ENCODE peak calls at places on chromosome 14, in eight cellular contexts. R is H9, Z is kidney, K is tibial artery, N is aorta, X is cardiac muscle cell, B is fibroblast of lung, J is gastrocnemius medialis. W is an unnamed sample. For H3K4me1, the result is how much of the 10 kb centered on the place peaks cover.

GRCh38 chr14:71119832-71120231 is 212.6 kb downstream of the PCNX1 start:
- DNase-seq in J (no peak), N (no peak), R (no peak), B (no peak), X (no peak), K (no peak), Z (no peak), W (no peak)

GRCh38 chr14:62015945-62016344 is 253.7 kb downstream of the SNAPC1 start:
- DNase-seq in K (no peak), N (no peak), Z (no peak), R (no peak), X (no peak), J (no peak), B (peak), W (no peak)

GRCh38 chr14:105987563-105987962 is 461.2 kb downstream of the TMEM121 start:
- DNase-seq in K (no peak), J (no peak), X (no peak), R (no peak), B (no peak), N (no peak), Z (no peak), W (no peak)

GRCh38 chr14:60925286-60925685 is 55.6 kb downstream of the TRMT5 start:
- DNase-seq in N (no peak), K (no peak), X (no peak), B (no peak), J (no peak), R (no peak), Z (no peak), W (no peak)

GRCh38 chr14:70773182-70773862 is 36.0 kb downstream of the MAP3K9 start:
- DNase-seq in N (no peak), Z (no peak), K (no peak), B (no peak), J (no peak), R (no peak), X (no peak), W (no peak)

GRCh38 chr14:84225243-84225642 is 1304.7 kb upstream of the FLRT2 start:
- DNase-seq in Z (no peak), J (no peak), R (no peak), K (no peak), N (no peak), X (peak), B (peak), W (no peak)

GRCh38 chr14:72711936-72712335 is 182.0 kb downstream of the DPF3 start:
- DNase-seq in B (no peak), J (no peak), K (peak), R (no peak), X (no peak), Z (no peak), N (no peak), W (no peak)

GRCh38 chr14:51846631-51847488 is 13.6 kb upstream of the GNG2 start:
- DNase-seq in Z (peak), R (peak), X (no peak), B (peak), N (no peak), J (no peak), K (no peak), W (peak)

GRCh38 chr14:97697772-97698171 is 900.6 kb downstream of the VRK1 start:
- DNase-seq in J (no peak), R (no peak), X (no peak), N (no peak), K (no peak), Z (no peak), B (no peak), W (no peak)

GRCh38 chr14:38867561-38868150 is 235.4 kb downstream of the SEC23A start:
- DNase-seq in R (peak), N (no peak), X (peak), B (peak), Z (no peak), K (peak), J (peak), W (peak)

GRCh38 chr14:66610154-66610563 is 102.2 kb downstream of the GPHN start:
- DNase-seq in K (no peak), B (peak), Z (no peak), N (no peak), R (no peak), J (no peak), X (no peak), W (no peak)

GRCh38 chr14:48890333-48890732 is 695.8 kb downstream of the RPS29 start:
- DNase-seq in K (no peak), Z (no peak), R (no peak), N (no peak), B (no peak), X (no peak), J (no peak), W (no peak)

GRCh38 chr14:96858643-96859042 is 61.5 kb downstream of the VRK1 start:
- DNase-seq in N (no peak), J (no peak), B (no peak), Z (no peak), X (no peak), K (no peak), R (no peak), W (no peak)

GRCh38 chr14:54366726-54367707 is 29.8 kb upstream of the CDKN3 start:
- DNase-seq in Z (no peak), K (no peak), J (no peak), B (peak), N (no peak), R (peak), X (peak), W (no peak)

GRCh38 chr14:61475316-61475715 is 153.9 kb downstream of the PRKCH start:
- DNase-seq in R (no peak), N (no peak), Z (no peak), B (peak), X (peak), K (no peak), J (no peak), W (no peak)

GRCh38 chr14:35414365-35414764 is 9.8 kb upstream of the NFKBIA start:
- DNase-seq in N (no peak), X (no peak), J (no peak), R (peak), K (no peak), B (no peak), Z (no peak), W (no peak)

GRCh38 chr14:76212242-76212641 is 60.5 kb downstream of the GPATCH2L start:
- DNase-seq in Z (no peak), N (no peak), K (no peak), R (no peak), B (no peak), J (no peak), X (no peak), W (no peak)

GRCh38 chr14:77039285-77040058 is 11.0 kb upstream of the IRF2BPL start:
- DNase-seq in K (no peak), X (peak), R (no peak), Z (peak), B (peak), J (no peak), N (no peak), W (no peak)

GRCh38 chr14:64556526-64556925 is 6.8 kb downstream of the PPP1R36 start:
- DNase-seq in Z (no peak), X (no peak), N (no peak), B (peak), K (no peak), J (no peak), R (peak), W (no peak)

GRCh38 chr14:54354096-54354495 is 42.7 kb upstream of the CDKN3 start:
- DNase-seq in K (no peak), X (no peak), R (no peak), B (no peak), Z (no peak), N (no peak), J (no peak), W (no peak)

GRCh38 chr14:22887990-22888378 is 5.0 kb downstream of the REM2 start:
- DNase-seq in Z (no peak), R (no peak), J (no peak), N (peak), K (peak), X (no peak), B (no peak), W (no peak)

GRCh38 chr14:88044129-88044727 is 39.3 kb downstream of the GPR65 start:
- DNase-seq in B (no peak), X (no peak), J (no peak), R (no peak), Z (no peak), K (no peak), N (no peak), W (no peak)

GRCh38 chr14:100086361-100086760 is 21.1 kb downstream of the EVL start:
- DNase-seq in B (no peak), X (no peak), J (no peak), R (no peak), N (no peak), K (no peak), Z (no peak), W (no peak)

GRCh38 chr14:68140111-68140741 is 320.6 kb downstream of the RAD51B start:
- DNase-seq in J (no peak), X (peak), N (no peak), Z (no peak), B (peak), K (no peak), R (no peak), W (no peak)

GRCh38 chr14:98144964-98145363 is 1127.0 kb downstream of the BCL11B start:
- DNase-seq in Z (no peak), J (no peak), X (no peak), K (no peak), N (no peak), B (no peak), R (no peak), W (no peak)

GRCh38 chr14:100582496-100583165 is 4.6 kb downstream of the BEGAIN start:
- DNase-seq in R (no peak), X (no peak), J (no peak), K (peak), Z (peak), N (peak), B (no peak), W (peak)

GRCh38 chr14:89445252-89445973 is 28.4 kb upstream of the FOXN3 start:
- DNase-seq in R (no peak), K (peak), B (no peak), X (no peak), Z (no peak), J (no peak), N (no peak), W (no peak)

GRCh38 chr14:50798048-50798421 is 32.9 kb downstream of the NIN start:
- DNase-seq in Z (no peak), X (no peak), R (no peak), B (no peak), K (no peak), N (no peak), J (no peak), W (no peak)

GRCh38 chr14:99516156-99517045 is 35.2 kb downstream of the CCNK start:
- DNase-seq in R (peak), N (peak), J (no peak), B (no peak), K (peak), Z (peak), X (no peak), W (no peak)

GRCh38 chr14:31787377-31787776 is 226.2 kb downstream of the NUBPL start:
- DNase-seq in J (no peak), Z (no peak), N (no peak), K (no peak), R (no peak), B (peak), X (no peak), W (no peak)

GRCh38 chr14:82449926-82450325 is 916.3 kb upstream of the SEL1L start:
- DNase-seq in K (no peak), X (no peak), R (no peak), B (no peak), J (no peak), Z (no peak), N (no peak), W (no peak)

GRCh38 chr14:97218713-97219355 is 421.7 kb downstream of the VRK1 start:
- DNase-seq in X (peak), K (no peak), N (no peak), J (no peak), Z (peak), R (peak), B (no peak), W (no peak)

GRCh38 chr14:81137316-81137715 is 83.4 kb downstream of the GTF2A1 start:
- DNase-seq in R (no peak), Z (no peak), N (no peak), B (peak), X (no peak), K (no peak), J (no peak), W (no peak)

GRCh38 chr14:89276424-89276975 is 140.5 kb downstream of the FOXN3 start:
- DNase-seq in K (peak), Z (no peak), X (no peak), J (no peak), B (peak), R (no peak), N (no peak), W (no peak)

GRCh38 chr14:103527408-103528157 is 1.4 kb upstream of the TRMT61A start:
- DNase-seq in X (no peak), K (no peak), B (no peak), Z (peak), N (no peak), J (no peak), R (no peak), W (no peak)
- H3K4me1 ChIP-seq in X (under half), K (under half), B (under half), Z (under half), N (under half), J (under half), R (under half), W (under half)

GRCh38 chr14:102033241-102033640 is 53.6 kb downstream of the HSP90AA1 start:
- DNase-seq in N (no peak), R (no peak), X (no peak), J (no peak), K (no peak), Z (no peak), B (no peak), W (no peak)

GRCh38 chr14:102027951-102028350 is 58.9 kb downstream of the HSP90AA1 start:
- DNase-seq in X (no peak), K (no peak), J (no peak), N (no peak), R (no peak), B (no peak), Z (no peak), W (no peak)

GRCh38 chr14:102028733-102029132 is 58.1 kb downstream of the HSP90AA1 start:
- DNase-seq in K (no peak), X (no peak), J (no peak), Z (peak), B (peak), N (no peak), R (no peak), W (no peak)

GRCh38 chr14:102026934-102027333 is 59.9 kb downstream of the HSP90AA1 start:
- DNase-seq in Z (no peak), R (no peak), N (no peak), J (no peak), X (no peak), K (no peak), B (no peak), W (no peak)

DNA sequence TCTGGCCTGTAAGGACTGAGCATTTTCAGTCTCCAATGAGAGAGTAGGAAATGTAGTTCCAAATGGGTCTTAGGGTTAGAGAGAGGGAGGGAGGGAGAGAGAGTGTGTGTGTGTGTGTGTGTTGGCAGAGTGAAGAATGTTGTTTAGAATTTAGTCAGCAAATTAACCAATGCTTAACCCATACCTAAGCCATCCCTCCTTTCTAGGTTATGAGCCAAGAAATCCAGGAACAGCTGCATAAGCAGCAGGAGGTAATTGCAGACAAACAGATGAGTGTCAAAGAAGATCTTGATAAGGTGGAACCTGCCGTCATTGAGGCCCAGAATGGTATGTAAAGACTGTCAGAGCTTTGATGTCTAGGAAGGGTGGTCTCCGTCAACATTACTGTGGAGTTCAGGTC is 56.9 kb downstream of the HSP90AA1 start:
- DNase-seq in N (no peak), X (no peak), R (no peak), Z (no peak), B (peak), J (no peak), K (no peak), W (no peak)
- H3K27ac ChIP-seq in N (no peak), X (peak), R (no peak), Z (no peak), B (peak), J (no peak), K (no peak), W (no peak)

DNA sequence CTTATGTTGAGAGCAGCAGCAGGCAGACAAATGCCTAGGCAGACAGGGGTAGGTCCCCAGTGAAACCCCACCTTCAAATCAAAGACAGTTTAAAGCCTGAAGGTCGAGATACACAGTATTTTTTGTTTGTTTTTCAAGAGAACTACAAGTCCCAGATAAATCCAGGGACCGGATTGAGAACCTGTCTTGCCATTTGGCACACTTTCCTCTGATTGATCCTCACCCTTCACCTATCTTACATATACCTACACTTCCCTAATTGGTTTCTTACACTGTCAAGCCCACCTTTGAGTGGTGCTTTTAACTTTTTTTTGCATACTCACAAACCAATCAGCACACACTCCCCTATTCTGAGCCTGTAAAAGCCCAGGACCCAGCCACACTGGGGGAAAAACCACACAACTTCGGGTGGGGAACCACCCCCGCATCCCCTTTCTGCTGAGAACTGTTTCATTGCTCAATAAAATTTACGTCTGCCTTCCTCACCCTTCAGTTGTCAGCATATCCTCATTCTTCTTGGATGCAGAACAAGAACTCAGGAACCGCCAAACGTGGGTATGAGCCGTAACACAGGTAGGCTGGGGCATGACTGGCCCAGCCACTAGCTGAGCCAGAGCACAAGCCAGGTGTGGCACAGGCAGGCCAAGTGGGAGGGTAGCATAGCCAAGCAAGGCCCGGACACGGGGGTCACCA is 11.1 kb downstream of the DICER1 start:
- DNase-seq in Z (peak), R (no peak), N (peak), B (no peak), J (no peak), X (no peak), K (no peak), W (no peak)
- H3K4me1 ChIP-seq in Z (under half), R (under half), N (under half), B (under half), J (under half), X (under half), K (under half), W (under half)

DNA sequence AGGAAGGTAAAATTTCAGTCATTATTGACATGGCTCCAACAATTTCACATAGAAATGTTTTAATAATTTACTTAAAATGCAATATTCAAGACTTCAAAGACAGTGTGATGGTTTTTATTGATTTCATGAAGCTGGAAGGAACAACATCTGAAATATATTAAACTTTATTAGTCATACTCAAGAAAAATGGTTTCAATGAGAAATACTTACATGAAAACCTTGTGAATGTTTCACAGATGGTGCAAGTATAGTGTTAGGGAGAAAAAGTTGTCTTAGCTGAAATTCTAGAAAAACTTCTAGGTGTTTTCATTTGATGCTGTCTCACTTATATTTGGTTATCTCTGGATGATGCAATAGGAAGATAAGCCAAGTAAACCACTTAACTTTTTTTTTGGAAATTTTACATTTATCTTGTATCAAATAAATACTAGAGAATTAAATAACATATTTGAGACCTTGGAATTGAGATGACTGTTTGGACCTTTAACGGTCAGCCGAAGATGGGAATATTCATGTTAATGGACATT is 65.5 kb downstream of the PELI2 start:
- DNase-seq in B (peak), N (no peak), R (no peak), K (no peak), Z (no peak), J (no peak), X (no peak), W (no peak)
- H3K27ac ChIP-seq in B (no peak), N (no peak), R (no peak), K (no peak), Z (no peak), J (no peak), X (no peak), W (no peak)

DNA sequence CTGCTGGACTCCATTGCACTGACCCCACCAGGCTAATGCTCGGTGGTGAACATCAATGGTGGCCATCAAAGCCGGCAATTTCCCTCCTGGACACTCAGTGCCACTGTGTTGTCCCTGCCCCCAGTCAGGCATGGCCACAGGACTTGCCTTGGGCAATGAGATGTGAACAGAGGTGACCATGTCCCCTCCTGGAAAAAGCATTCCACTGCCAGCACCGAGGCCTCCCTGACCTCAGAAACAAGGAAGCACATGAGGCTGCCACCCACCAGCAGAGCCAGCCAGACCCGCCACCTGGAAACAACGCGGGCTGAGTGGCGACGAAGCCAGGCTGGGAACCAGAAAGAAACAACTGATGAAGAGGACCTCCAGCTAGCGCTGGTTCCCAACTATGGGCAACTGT is 31.8 kb downstream of the ITPK1 start:
- DNase-seq in Z (no peak), K (no peak), J (no peak), X (no peak), N (no peak), R (no peak), B (no peak), W (no peak)
- H3K4me1 ChIP-seq in Z (under half), K (under half), J (under half), X (under half), N (under half), R (under half), B (under half), W (under half)

GRCh38 chr14:59123526-59123925 is 64.9 kb upstream of the DAAM1 start:
- DNase-seq in R (no peak), K (no peak), B (peak), N (no peak), Z (no peak), X (no peak), J (no peak), W (no peak)

GRCh38 chr14:59120931-59121330 is 67.5 kb upstream of the DAAM1 start:
- DNase-seq in N (no peak), R (no peak), X (no peak), Z (no peak), B (peak), J (no peak), K (no peak), W (no peak)

GRCh38 chr14:59116984-59117415 is 71.5 kb upstream of the DAAM1 start:
- DNase-seq in X (no peak), J (no peak), K (no peak), N (no peak), Z (no peak), R (no peak), B (no peak), W (no peak)

GRCh38 chr14:59117754-59118153 is 70.7 kb upstream of the DAAM1 start:
- DNase-seq in N (no peak), K (no peak), B (no peak), Z (no peak), R (no peak), X (no peak), J (no peak), W (no peak)

DNA sequence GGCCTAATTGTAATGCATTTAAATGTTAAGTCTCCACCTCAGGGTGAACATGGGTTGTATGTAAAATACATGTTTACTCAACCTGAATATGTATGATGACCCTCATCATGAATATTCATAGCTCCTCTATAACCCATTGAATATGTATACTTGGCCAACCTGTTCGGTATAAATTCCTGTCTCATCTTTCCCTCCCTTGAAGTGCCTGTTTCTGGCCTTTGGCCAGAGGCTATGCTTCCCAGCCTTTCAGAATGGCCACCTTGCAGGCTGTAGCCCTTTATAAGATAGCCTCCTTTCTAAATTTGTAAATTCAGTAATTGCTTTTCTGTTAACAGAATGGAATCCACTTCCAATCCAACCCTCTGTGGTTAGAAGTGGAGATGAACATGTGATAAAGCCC is 70.3 kb upstream of the DAAM1 start:
- DNase-seq in Z (no peak), B (no peak), X (no peak), K (no peak), J (no peak), R (no peak), N (no peak), W (no peak)
- H3K27ac ChIP-seq in Z (no peak), B (no peak), X (no peak), K (no peak), J (no peak), R (no peak), N (no peak), W (no peak)

W was measured in psoas muscle.